ENCODE peak calls at places on chromosomes 3 and 15, in nine cellular contexts. I is neural progenitor cell, C is GM23248, D is fibroblast of lung, T is neuronal stem cell, P is IMR-90, L is astrocyte, V is colonic mucosa, X is DND-41. U is an unnamed sample. For H3K27me3, the result is how much of the 10 kb centered on the place peaks cover.

GRCh38 chr3:190941694-190942280 is 79.3 kb upstream of the GMNC start:
- DNase-seq in I (peak), C (no peak), D (no peak), T (peak), P (no peak), L (no peak), V (no peak), X (no peak), U (no peak)

GRCh38 chr3:43998841-43999805 is 242.6 kb upstream of the TOPAZ1 start:
- DNase-seq in I (peak), C (peak), D (peak), T (peak), P (no peak), L (no peak), V (no peak), X (no peak), U (peak)

GRCh38 chr3:171142985-171143384 is 116.5 kb upstream of the SLC2A2 start:
- DNase-seq in I (no peak), C (peak), D (peak), T (no peak), P (peak), L (peak), V (no peak), X (no peak), U (peak)

GRCh38 chr15:73367624-73368300 is 996 bp downstream of the HCN4 start:
- DNase-seq in I (peak), C (peak), D (no peak), T (no peak), P (no peak), L (no peak), V (no peak), X (no peak), U (peak)

GRCh38 chr3:179376474-179376873 is 29.0 kb downstream of the MFN1 start:
- DNase-seq in I (no peak), C (no peak), D (no peak), T (no peak), P (no peak), L (no peak), V (no peak), X (no peak), U (no peak)

GRCh38 chr3:101950510-101950909 is 101.2 kb downstream of the NFKBIZ start:
- DNase-seq in I (no peak), C (peak), D (peak), T (no peak), P (peak), L (peak), V (no peak), X (no peak), U (peak)

GRCh38 chr3:157786216-157786615 is 283.0 kb upstream of the VEPH1 start:
- DNase-seq in I (no peak), C (peak), D (peak), T (no peak), P (peak), L (peak), V (no peak), X (no peak), U (peak)

GRCh38 chr3:53040361-53040820 is 5.5 kb downstream of the SFMBT1 start:
- DNase-seq in I (no peak), C (peak), D (peak), T (no peak), P (peak), L (peak), V (no peak), X (no peak), U (no peak)

GRCh38 chr3:87082806-87083440 is 92.0 kb upstream of the VGLL3 start:
- DNase-seq in I (peak), C (peak), D (peak), T (peak), P (peak), L (peak), V (peak), X (no peak), U (peak)

GRCh38 chr15:97177135-97177704 is 783.3 kb upstream of the ARRDC4 start:
- DNase-seq in I (peak), C (no peak), D (no peak), T (no peak), P (no peak), L (no peak), V (no peak), X (no peak), U (no peak)

GRCh38 chr3:124780356-124780755 is 50.1 kb downstream of the UMPS start:
- DNase-seq in I (no peak), C (peak), D (peak), T (no peak), P (peak), L (peak), V (no peak), X (no peak), U (peak)

GRCh38 chr3:186003610-186004009 is 65.8 kb upstream of the TRA2B start:
- DNase-seq in I (no peak), C (no peak), D (peak), T (no peak), P (no peak), L (peak), V (no peak), X (no peak), U (no peak)

GRCh38 chr15:99436472-99437314 is 129.1 kb upstream of the MEF2A start:
- DNase-seq in I (no peak), C (no peak), D (no peak), T (no peak), P (no peak), L (no peak), V (peak), X (no peak), U (no peak)

GRCh38 chr3:169362261-169362660 is 301.3 kb downstream of the MECOM start:
- DNase-seq in I (no peak), C (no peak), D (peak), T (no peak), P (peak), L (peak), V (peak), X (no peak), U (peak)

GRCh38 chr3:40745381-40746106 is 220.8 kb downstream of the ZNF621 start:
- DNase-seq in I (no peak), C (no peak), D (no peak), T (no peak), P (no peak), L (no peak), V (no peak), X (no peak), U (no peak)

GRCh38 chr15:78620021-78620838 is 566 bp downstream of the CHRNA3 start:
- DNase-seq in I (peak), C (peak), D (peak), T (peak), P (no peak), L (no peak), V (no peak), X (no peak), U (peak)

GRCh38 chr3:132593950-132594328 is 3.1 kb upstream of the ACKR4 start:
- DNase-seq in I (no peak), C (peak), D (peak), T (no peak), P (peak), L (peak), V (no peak), X (no peak), U (peak)

GRCh38 chr3:105355355-105356063 is 11.2 kb upstream of the ALCAM start:
- DNase-seq in I (no peak), C (peak), D (peak), T (no peak), P (peak), L (peak), V (no peak), X (no peak), U (peak)

GRCh38 chr3:29693863-29694262 is 413.0 kb downstream of the RBMS3 start:
- DNase-seq in I (peak), C (peak), D (peak), T (peak), P (peak), L (peak), V (no peak), X (no peak), U (peak)

GRCh38 chr3:98504534-98504933 is 7.1 kb downstream of the OR5K2 start:
- DNase-seq in I (no peak), C (no peak), D (peak), T (no peak), P (peak), L (peak), V (no peak), X (no peak), U (no peak)

GRCh38 chr15:39125904-39126303 is 455.0 kb upstream of the THBS1 start:
- DNase-seq in I (peak), C (peak), D (peak), T (peak), P (peak), L (peak), V (peak), X (peak), U (no peak)

GRCh38 chr15:66961407-66961884 is 104.0 kb upstream of the SMAD3 start:
- DNase-seq in I (no peak), C (peak), D (peak), T (no peak), P (peak), L (no peak), V (no peak), X (no peak), U (no peak)

GRCh38 chr3:106372293-106372648 is 503.5 kb upstream of the CBLB start:
- DNase-seq in I (no peak), C (no peak), D (no peak), T (no peak), P (no peak), L (no peak), V (no peak), X (no peak), U (no peak)

GRCh38 chr15:56425976-56426375 is 39.0 kb downstream of the MNS1 start:
- DNase-seq in I (no peak), C (no peak), D (no peak), T (no peak), P (no peak), L (no peak), V (no peak), X (no peak), U (no peak)

GRCh38 chr3:13352621-13353131 is 67.4 kb downstream of the NUP210 start:
- DNase-seq in I (no peak), C (peak), D (peak), T (no peak), P (peak), L (peak), V (no peak), X (peak), U (no peak)

GRCh38 chr3:46846624-46847542 is 16.4 kb downstream of the MYL3 start:
- DNase-seq in I (no peak), C (no peak), D (no peak), T (no peak), P (no peak), L (no peak), V (peak), X (no peak), U (no peak)

GRCh38 chr15:70475921-70476320 is 287.4 kb downstream of the UACA start:
- DNase-seq in I (no peak), C (no peak), D (peak), T (no peak), P (no peak), L (no peak), V (no peak), X (no peak), U (no peak)

GRCh38 chr3:18438586-18438985 is 13.4 kb upstream of the SATB1 start:
- DNase-seq in I (no peak), C (no peak), D (no peak), T (no peak), P (no peak), L (no peak), V (no peak), X (peak), U (no peak)

GRCh38 chr3:41418961-41419691 is 219.8 kb downstream of the CTNNB1 start:
- DNase-seq in I (peak), C (peak), D (peak), T (no peak), P (peak), L (peak), V (no peak), X (no peak), U (no peak)

GRCh38 chr3:153623834-153624233 is 461.8 kb downstream of the RAP2B start:
- DNase-seq in I (no peak), C (no peak), D (no peak), T (no peak), P (no peak), L (no peak), V (no peak), X (no peak), U (no peak)

GRCh38 chr15:28945626-28946215 is 59.9 kb downstream of the APBA2 start:
- DNase-seq in I (no peak), C (no peak), D (peak), T (no peak), P (no peak), L (peak), V (no peak), X (no peak), U (no peak)

GRCh38 chr3:25748189-25748588 is 35.1 kb downstream of the NGLY1 start:
- DNase-seq in I (peak), C (no peak), D (no peak), T (no peak), P (no peak), L (no peak), V (no peak), X (no peak), U (no peak)

DNA sequence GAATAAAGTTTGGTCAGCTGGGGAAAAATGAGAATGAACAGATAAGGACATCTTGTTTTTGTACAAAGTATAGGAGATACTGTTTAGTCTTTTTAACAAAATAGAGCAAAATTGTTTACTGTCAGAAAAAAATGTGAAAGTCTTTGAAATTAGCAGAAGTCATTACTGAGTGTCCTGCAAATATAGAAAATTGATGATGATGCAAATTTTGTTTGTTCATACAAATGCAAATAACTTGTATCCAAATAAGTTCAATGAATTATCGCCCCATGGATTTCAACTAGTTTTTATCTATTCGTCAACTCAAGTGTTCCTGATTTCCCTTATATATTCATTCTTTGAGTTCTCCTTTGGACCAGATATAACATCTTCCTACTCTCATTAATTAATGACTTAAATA is 378.0 kb upstream of the SGO1 start:
- DNase-seq in I (no peak), C (no peak), D (no peak), T (no peak), P (no peak), L (no peak), V (no peak), X (no peak), U (no peak)
- H3K4me3 ChIP-seq in I (no peak), C (no peak), D (no peak), T (no peak), P (no peak), L (no peak), V (no peak), X (no peak), U (no peak)

GRCh38 chr15:52139599-52140462 is 27.3 kb upstream of the BCL2L10 start:
- DNase-seq in I (peak), C (peak), D (peak), T (peak), P (peak), L (peak), V (peak), X (peak), U (peak)
- H3K9ac ChIP-seq in I (no peak), C (peak), D (no peak), T (peak), P (no peak), L (no peak), V (peak), X (no peak), U (peak)

GRCh38 chr3:198108756-198109155 is 148.7 kb downstream of the LMLN start:
- DNase-seq in I (no peak), C (no peak), D (no peak), T (no peak), P (no peak), L (no peak), V (no peak), X (no peak), U (no peak)
- H3K27me3 ChIP-seq in I (half or more), C (under half), D (under half), T (under half), P (under half), L (under half), V (under half), X (under half), U (half or more)

GRCh38 chr3:109369510-109369909 is 32.2 kb upstream of the DPPA4 start:
- DNase-seq in I (peak), C (no peak), D (no peak), T (no peak), P (no peak), L (no peak), V (no peak), X (no peak), U (no peak)
- H3K4me3 ChIP-seq in I (no peak), C (no peak), D (no peak), T (no peak), P (no peak), L (no peak), V (no peak), X (no peak), U (no peak)

GRCh38 chr3:140205598-140205997 is 270.6 kb downstream of the CLSTN2 start:
- DNase-seq in I (no peak), C (no peak), D (no peak), T (no peak), P (no peak), L (no peak), V (no peak), X (no peak), U (no peak)

GRCh38 chr3:140203510-140203909 is 268.5 kb downstream of the CLSTN2 start:
- DNase-seq in I (peak), C (no peak), D (no peak), T (peak), P (no peak), L (no peak), V (no peak), X (no peak), U (no peak)

GRCh38 chr3:140207541-140207940 is 272.6 kb downstream of the CLSTN2 start:
- DNase-seq in I (no peak), C (no peak), D (no peak), T (no peak), P (no peak), L (no peak), V (no peak), X (no peak), U (no peak)

GRCh38 chr3:140206196-140207040 is 271.4 kb downstream of the CLSTN2 start:
- DNase-seq in I (peak), C (peak), D (peak), T (peak), P (peak), L (peak), V (no peak), X (no peak), U (peak)

GRCh38 chr3:140204271-140204984 is 269.4 kb downstream of the CLSTN2 start:
- DNase-seq in I (no peak), C (no peak), D (no peak), T (no peak), P (no peak), L (no peak), V (no peak), X (no peak), U (no peak)
- H3K9ac ChIP-seq in I (no peak), C (no peak), D (no peak), T (no peak), P (no peak), L (no peak), V (no peak), X (no peak), U (no peak)

U was measured in adipocyte.